ENCODE peak calls at places on chromosomes 2 and 18, in five cellular contexts. C is IMR-90, V is K562, X is endothelial cell of umbilical vein, Y is H9. N is an unnamed sample.

GRCh38 chr2:11988691-11989465 is 242.4 kb downstream of the LPIN1 start:
- DNase-seq in C (no peak), V (no peak), X (no peak), Y (no peak), N (no peak)

GRCh38 chr2:71782323-71782722 is 329.0 kb downstream of the DYSF start:
- DNase-seq in C (no peak), V (no peak), X (no peak), Y (no peak), N (no peak)

GRCh38 chr2:155842103-155842502 is 490.4 kb downstream of the NR4A2 start:
- DNase-seq in C (no peak), V (no peak), X (no peak), Y (no peak), N (no peak)

GRCh38 chr2:169839954-169840746 is 12.9 kb downstream of the UBR3 start:
- DNase-seq in C (peak; percentile 17), V (peak; percentile 56), X (peak; percentile 15), Y (no peak), N (no peak)

GRCh38 chr2:145677371-145677770 is 1157.5 kb upstream of the ZEB2 start:
- DNase-seq in C (no peak), V (no peak), X (no peak), Y (no peak), N (no peak)

GRCh38 chr2:235330775-235331438 is 162.9 kb upstream of the AGAP1 start:
- DNase-seq in C (peak; percentile 94), V (no peak), X (no peak), Y (no peak), N (peak; percentile 83)

GRCh38 chr2:37829202-37829601 is 95.9 kb upstream of the RMDN2 start:
- DNase-seq in C (peak; percentile 98), V (no peak), X (peak; percentile 95), Y (no peak), N (peak; percentile 47)

GRCh38 chr2:180359522-180360282 is 352.6 kb upstream of the CWC22 start:
- DNase-seq in C (no peak), V (no peak), X (no peak), Y (peak; percentile 29), N (peak; percentile 79)

GRCh38 chr2:142973822-142974207 is 96.4 kb downstream of the KYNU start:
- DNase-seq in C (no peak), V (no peak), X (no peak), Y (no peak), N (no peak)

GRCh38 chr18:78639597-78639950 is 340.0 kb upstream of the SALL3 start:
- DNase-seq in C (no peak), V (no peak), X (no peak), Y (no peak), N (no peak)

GRCh38 chr18:70074091-70074490 is 126.4 kb upstream of the CD226 start:
- DNase-seq in C (peak; percentile 72), V (no peak), X (no peak), Y (no peak), N (no peak)

DNA sequence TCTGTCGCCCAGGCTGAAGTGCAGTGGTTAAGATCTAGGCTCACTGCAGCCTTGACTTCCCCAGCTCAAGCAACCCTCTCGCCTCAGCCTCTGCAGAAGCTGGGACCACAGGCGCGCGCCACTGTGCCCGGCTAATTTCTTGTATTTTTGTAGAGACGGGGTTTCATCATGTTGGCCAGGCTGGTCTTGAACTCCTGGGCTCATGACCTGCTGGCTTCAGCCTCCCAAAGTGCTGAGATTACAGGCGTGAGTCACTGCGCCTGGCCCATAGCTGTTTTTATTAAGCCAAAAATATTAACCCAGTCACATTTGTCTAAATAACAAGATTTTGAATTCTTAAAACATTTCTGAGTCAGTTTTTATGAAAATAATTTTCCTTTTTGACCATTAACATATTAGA is 6.3 kb upstream of the SFT2D3 start:
- DNase-seq in C (peak; percentile 17), V (no peak), X (no peak), Y (peak; percentile 24), N (no peak)
- H3K4me2 ChIP-seq in C (no peak overlapping the region), V (no peak overlapping the region), X (peak overlapping the region; percentile 63), Y (no peak overlapping the region), N (no peak overlapping the region)

GRCh38 chr2:149732730-149733290 is 145.2 kb upstream of the MMADHC start:
- DNase-seq in C (no peak), V (no peak), X (no peak), Y (no peak), N (no peak)
- H2AFZ ChIP-seq in C (no peak overlapping the region), V (no peak overlapping the region), X (no peak overlapping the region), Y (no peak overlapping the region), N (no peak overlapping the region)

GRCh38 chr2:96148410-96149217 is 3.4 kb upstream of the DUSP2 start:
- DNase-seq in C (peak; percentile 96), V (peak; percentile 54), X (peak; percentile 74), Y (peak; percentile 97), N (peak; percentile 64)
- H3K4me2 ChIP-seq in C (peak overlapping the region; percentile 20), V (no peak overlapping the region), X (no peak overlapping the region), Y (peak overlapping the region; percentile 9), N (peak overlapping the region; percentile 24)

GRCh38 chr2:102005989-102006885 is 14.5 kb downstream of the IL1R2 start:
- DNase-seq in C (peak; percentile 56), V (peak; percentile 67), X (peak; percentile 55), Y (peak; percentile 60), N (no peak)
- H2AFZ ChIP-seq in C (peak overlapping the region; percentile 64), V (peak overlapping the region; percentile 69), X (no peak overlapping the region), Y (no peak overlapping the region), N (no peak overlapping the region)

GRCh38 chr2:173989886-173990744 is 24.9 kb upstream of the SP3 start:
- DNase-seq in C (no peak), V (no peak), X (no peak), Y (no peak), N (no peak)
- H3K4me2 ChIP-seq in C (no peak overlapping the region), V (no peak overlapping the region), X (no peak overlapping the region), Y (no peak overlapping the region), N (no peak overlapping the region)

GRCh38 chr2:715038-715437 is 37.8 kb upstream of the TMEM18 start:
- DNase-seq in C (no peak), V (no peak), X (no peak), Y (no peak), N (no peak)
- H2AFZ ChIP-seq in C (no peak overlapping the region), V (no peak overlapping the region), X (no peak overlapping the region), Y (no peak overlapping the region), N (no peak overlapping the region)

DNA sequence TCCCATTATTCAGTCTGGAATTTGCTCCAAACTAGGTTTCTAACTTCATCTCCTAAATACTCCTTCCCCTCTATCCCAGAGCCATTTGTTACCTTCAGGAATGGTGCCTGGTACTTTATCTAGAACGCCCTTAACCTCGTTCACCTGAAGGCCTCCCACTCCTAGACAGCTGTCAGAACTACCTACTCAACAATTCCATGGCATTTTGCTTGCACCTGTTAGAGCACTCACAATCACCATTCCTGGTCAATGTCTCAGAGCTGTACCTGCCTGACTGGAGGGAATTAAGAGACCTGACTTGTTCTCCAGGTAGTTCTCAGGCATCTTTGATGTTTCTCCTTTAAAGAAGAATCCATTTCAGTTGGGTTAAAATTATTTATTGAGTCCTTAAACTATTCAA is 88.9 kb downstream of the GAREM1 start:
- DNase-seq in C (no peak), V (no peak), X (no peak), Y (no peak), N (no peak)
- H3K4me2 ChIP-seq in C (no peak overlapping the region), V (no peak overlapping the region), X (no peak overlapping the region), Y (no peak overlapping the region), N (peak overlapping the region; percentile 70)

DNA sequence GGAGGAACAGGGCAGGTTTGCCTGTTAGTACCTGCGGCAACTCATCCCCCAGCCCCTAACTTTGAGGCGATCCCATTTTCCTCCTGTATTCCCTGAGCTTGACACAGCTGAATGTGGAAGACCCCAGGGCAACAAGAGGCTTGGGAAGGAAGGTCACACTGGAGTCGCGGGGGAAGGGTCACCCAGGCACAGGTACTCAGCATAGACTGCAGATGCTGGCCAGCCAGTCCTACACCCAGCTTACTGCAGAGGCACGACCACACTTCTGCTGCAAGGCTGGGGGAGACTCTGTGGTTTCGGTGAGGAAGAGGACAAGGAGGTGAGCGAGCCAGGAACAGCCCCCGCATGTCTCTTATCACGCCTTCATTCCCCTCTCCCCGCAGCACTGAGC is 91.5 kb downstream of the MALT1 start:
- DNase-seq in C (no peak), V (no peak), X (no peak), Y (peak; percentile 32), N (no peak)
- H2AFZ ChIP-seq in C (no peak overlapping the region), V (no peak overlapping the region), X (no peak overlapping the region), Y (no peak overlapping the region), N (no peak overlapping the region)

DNA sequence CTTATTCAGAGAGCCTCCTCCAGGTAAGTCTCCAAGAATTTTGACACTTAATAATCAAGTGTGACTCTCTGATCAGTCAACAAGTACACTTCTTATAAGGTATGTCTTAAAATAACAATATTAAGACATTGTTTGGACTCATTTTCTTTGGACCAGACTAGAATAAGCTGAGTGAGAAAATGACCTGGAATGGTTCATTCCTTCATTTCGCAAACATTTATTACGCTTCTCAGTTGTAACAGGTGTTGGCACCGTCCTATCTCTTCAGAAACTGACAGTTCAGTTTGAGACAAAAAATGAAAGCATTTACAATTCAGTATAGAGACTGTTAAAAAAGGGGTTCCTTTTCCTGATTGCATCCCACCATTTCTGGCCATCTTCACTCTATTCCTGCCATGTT is 46.6 kb downstream of the TSPYL6 start:
- DNase-seq in C (no peak), V (no peak), X (no peak), Y (no peak), N (no peak)
- H3K4me2 ChIP-seq in C (no peak overlapping the region), V (no peak overlapping the region), X (no peak overlapping the region), Y (no peak overlapping the region), N (no peak overlapping the region)

N was measured in PC-9.